ENCODE peak calls at places on chromosomes 1 and 21, in seven cellular contexts. T, E, V, M, W, H and B are unnamed samples.

GRCh38 chr1:175154595-175155472 is 37.7 kb downstream of the KIAA0040 start:
- DNase-seq in T (peak; percentile 80), E (peak; percentile 61), V (peak; percentile 56), M (peak; percentile 72), W (no peak), H (peak; percentile 77), B (peak; percentile 82)

GRCh38 chr1:119531606-119532323 is 24.8 kb downstream of the HSD3B1 start:
- DNase-seq in T (no peak), E (no peak), V (no peak), M (no peak), W (no peak), H (no peak), B (no peak)

GRCh38 chr21:38790038-38790437 is 15.7 kb upstream of the ETS2 start:
- DNase-seq in T (no peak), E (no peak), V (no peak), M (no peak), W (no peak), H (no peak), B (no peak)

GRCh38 chr1:57400041-57400440 is 23.8 kb downstream of the DAB1 start:
- DNase-seq in T (no peak), E (no peak), V (no peak), M (no peak), W (no peak), H (no peak), B (no peak)

GRCh38 chr1:34918609-34919561 is 10.6 kb downstream of the DLGAP3 start:
- DNase-seq in T (peak; percentile 81), E (no peak), V (no peak), M (no peak), W (peak; percentile 29), H (no peak), B (peak; percentile 43)

GRCh38 chr1:22132517-22133235 is 10.2 kb downstream of the WNT4 start:
- DNase-seq in T (no peak), E (peak; percentile 49), V (no peak), M (peak; percentile 74), W (no peak), H (no peak), B (no peak)

GRCh38 chr1:200130552-200130951 is 103.0 kb downstream of the NR5A2 start:
- DNase-seq in T (no peak), E (no peak), V (no peak), M (no peak), W (no peak), H (no peak), B (no peak)

GRCh38 chr1:11178021-11179015 is 10.8 kb upstream of the ANGPTL7 start:
- DNase-seq in T (peak; percentile 29), E (no peak), V (no peak), M (no peak), W (no peak), H (no peak), B (no peak)

GRCh38 chr1:110879758-110880606 is 7.0 kb downstream of the CD53 start:
- DNase-seq in T (no peak), E (peak; percentile 4), V (no peak), M (no peak), W (no peak), H (no peak), B (peak; percentile 29)

GRCh38 chr1:228352677-228353481 is 53.8 kb downstream of the TRIM11 start:
- DNase-seq in T (no peak), E (no peak), V (no peak), M (no peak), W (no peak), H (no peak), B (no peak)

GRCh38 chr1:98325646-98326441 is 335.7 kb upstream of the SNX7 start:
- DNase-seq in T (no peak), E (peak; percentile 78), V (peak; percentile 57), M (peak; percentile 91), W (no peak), H (peak; percentile 31), B (no peak)

GRCh38 chr1:192831706-192832355 is 23.0 kb downstream of the RGS2 start:
- DNase-seq in T (no peak), E (no peak), V (no peak), M (no peak), W (no peak), H (no peak), B (no peak)

GRCh38 chr21:42113926-42114409 is 42.9 kb downstream of the UMODL1 start:
- DNase-seq in T (no peak), E (no peak), V (no peak), M (no peak), W (no peak), H (no peak), B (no peak)

GRCh38 chr1:22542886-22543285 is 20.4 kb upstream of the EPHA8 start:
- DNase-seq in T (no peak), E (no peak), V (no peak), M (no peak), W (no peak), H (no peak), B (no peak)

GRCh38 chr1:70866522-70867256 is 180.9 kb downstream of the PTGER3 start:
- DNase-seq in T (no peak), E (no peak), V (no peak), M (no peak), W (no peak), H (no peak), B (no peak)

GRCh38 chr1:3672971-3673361 is 20.6 kb downstream of the TP73 start:
- DNase-seq in T (no peak), E (no peak), V (no peak), M (no peak), W (no peak), H (no peak), B (no peak)

GRCh38 chr1:51661081-51661518 is 44.2 kb downstream of the OSBPL9 start:
- DNase-seq in T (no peak), E (peak; percentile 27), V (no peak), M (peak; percentile 93), W (no peak), H (peak; percentile 41), B (no peak)

GRCh38 chr1:27122652-27123051 is 32.3 kb downstream of the SLC9A1 start:
- DNase-seq in T (peak; percentile 34), E (peak; percentile 67), V (no peak), M (peak; percentile 83), W (no peak), H (peak; percentile 86), B (no peak)

GRCh38 chr1:20485527-20486456 is at the start of gene CAMK2N1:
- DNase-seq in T (peak; percentile 78), E (peak; percentile 69), V (no peak), M (peak; percentile 44), W (no peak), H (peak; percentile 91), B (no peak)

GRCh38 chr1:53278294-53278693 is 40.0 kb upstream of the MAGOH start:
- DNase-seq in T (peak; percentile 69), E (peak; percentile 63), V (no peak), M (peak; percentile 36), W (no peak), H (peak; percentile 73), B (peak; percentile 57)

GRCh38 chr1:87336623-87337067 is 8.0 kb downstream of the LMO4 start:
- DNase-seq in T (no peak), E (no peak), V (no peak), M (no peak), W (no peak), H (no peak), B (no peak)

GRCh38 chr1:203066965-203067364 is 18.8 kb downstream of the MYOG start:
- DNase-seq in T (no peak), E (no peak), V (no peak), M (no peak), W (no peak), H (no peak), B (no peak)
- H2AFZ ChIP-seq in T (no peak overlapping the region), E (no peak overlapping the region), V (no peak overlapping the region), M (no peak overlapping the region), W (no peak overlapping the region), H (no peak overlapping the region), B (no peak overlapping the region)

DNA sequence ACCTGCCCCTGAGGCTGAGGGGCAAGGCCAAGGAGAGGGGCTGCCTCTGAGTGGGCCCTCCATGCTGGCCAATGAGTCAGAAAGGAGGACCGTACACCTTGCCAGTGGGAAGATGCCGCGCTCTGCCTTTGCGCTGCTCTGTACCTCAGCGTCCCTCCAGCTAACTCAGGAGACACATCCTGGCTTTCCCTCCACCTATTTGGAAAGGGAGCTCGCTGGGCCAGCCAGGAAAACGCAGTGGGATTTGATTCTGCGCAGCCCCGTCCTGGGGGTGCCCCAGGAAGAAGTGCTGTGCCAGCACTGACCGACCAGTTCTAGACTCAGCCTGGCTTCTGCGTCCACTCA is 124.6 kb downstream of the SIK1 start:
- DNase-seq in T (no peak), E (no peak), V (no peak), M (no peak), W (no peak), H (no peak), B (no peak)
- H3K4me1 ChIP-seq in T (no peaks in the 10 kb centered on the region), E (peaks cover 2% of the 10 kb centered on the region), V (no peaks in the 10 kb centered on the region), M (no peaks in the 10 kb centered on the region), W (peaks cover 3% of the 10 kb centered on the region), H (peaks cover 6% of the 10 kb centered on the region), B (peaks cover 15% of the 10 kb centered on the region)

DNA sequence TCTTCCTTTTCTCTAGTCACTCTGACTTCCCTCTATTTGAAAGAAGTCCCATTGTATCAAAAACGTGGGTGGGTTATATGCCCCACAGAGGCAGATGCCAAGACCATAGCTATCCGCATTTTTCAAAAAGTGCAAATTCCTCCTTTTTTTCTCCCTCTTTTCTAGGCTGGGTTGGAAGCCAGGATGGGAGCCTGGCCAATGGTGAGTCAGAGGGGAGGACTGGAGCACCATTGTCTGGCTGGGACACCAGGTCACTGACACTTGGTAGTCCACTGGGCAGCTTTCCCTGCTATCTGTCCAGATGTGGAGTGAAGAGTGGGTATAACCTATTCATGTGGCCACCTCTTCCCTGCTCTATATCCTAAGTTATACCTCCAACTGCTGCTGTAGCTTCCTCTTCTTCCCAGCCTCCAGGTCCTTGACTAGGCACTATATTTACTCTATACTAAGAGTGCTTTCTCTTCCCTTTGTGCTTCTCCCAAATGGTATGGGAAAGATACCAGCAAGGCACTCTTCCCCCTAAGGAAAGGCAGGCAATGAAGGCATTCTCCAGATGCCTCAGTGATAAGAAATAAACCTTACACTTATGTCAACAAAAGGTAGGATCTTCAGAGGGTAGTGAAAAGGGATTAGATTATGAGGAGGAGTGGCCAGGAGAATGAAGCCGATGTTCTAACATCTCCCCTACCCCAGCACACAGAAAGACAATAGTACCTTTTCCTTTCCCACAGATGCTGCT is 12.9 kb downstream of the PI4KB start:
- DNase-seq in T (no peak), E (peak; percentile 35), V (no peak), M (peak; percentile 85), W (no peak), H (no peak), B (no peak)
- H3K4me2 ChIP-seq in T (no peak overlapping the region), E (no peak overlapping the region), V (peak overlapping the region; percentile 39), M (peak overlapping the region; percentile 39), W (no peak overlapping the region), H (no peak overlapping the region), B (no peak overlapping the region)

DNA sequence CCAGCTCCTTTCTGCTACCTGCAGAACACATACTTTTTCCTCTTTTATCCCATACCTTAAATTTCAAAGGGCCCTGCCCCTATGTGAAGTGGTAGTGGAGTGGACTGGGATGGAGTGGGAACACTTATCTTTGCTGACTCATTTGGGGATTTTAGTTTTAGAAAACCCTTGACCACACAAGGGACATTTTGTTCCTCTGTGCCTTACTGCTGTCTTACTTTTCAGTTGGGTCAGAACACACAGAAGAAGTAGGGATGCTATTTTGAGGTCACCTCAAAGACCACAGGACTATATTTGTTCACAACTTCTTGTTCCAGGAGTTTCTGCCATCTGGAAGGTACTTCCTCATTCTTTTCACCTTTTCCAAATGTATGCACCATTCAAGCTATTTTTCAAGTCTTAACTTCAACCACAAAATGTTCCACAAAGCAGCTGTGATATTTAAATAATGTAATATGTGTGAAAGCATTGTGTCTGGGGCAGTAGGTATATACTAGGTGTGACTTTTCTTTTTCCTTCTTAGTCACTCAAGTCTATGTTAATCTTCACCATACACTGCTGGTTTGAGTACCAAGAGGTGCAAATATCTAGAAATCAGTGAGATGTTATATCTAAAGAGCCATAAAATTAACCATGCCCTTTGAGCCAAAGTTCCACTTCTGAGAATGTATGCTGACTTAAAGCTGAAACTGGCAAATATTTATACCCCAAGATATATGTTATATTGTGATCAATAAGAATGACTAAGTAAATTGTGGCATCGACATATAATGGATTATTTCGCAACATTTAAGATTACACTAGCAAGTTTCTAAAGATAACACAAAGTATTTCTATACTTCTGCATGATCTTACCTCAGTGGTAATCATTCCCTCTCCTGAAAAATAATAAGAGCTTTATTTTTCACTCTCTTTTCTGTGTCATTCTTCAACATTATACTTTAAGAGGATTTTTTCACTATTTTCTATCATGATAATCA is 308.5 kb downstream of the MRPL39 start:
- DNase-seq in T (no peak), E (no peak), V (no peak), M (no peak), W (no peak), H (no peak), B (peak; percentile 3)
- H2AFZ ChIP-seq in T (no peak overlapping the region), E (no peak overlapping the region), V (no peak overlapping the region), M (no peak overlapping the region), W (no peak overlapping the region), H (no peak overlapping the region), B (no peak overlapping the region)